ENCODE peak calls at places on chromosomes 1 and 21, in six cellular contexts. C, E, W, I, D and U are unnamed samples.
A peak's percentile ranks its signal among the peaks of the same experiment; 100 is the strongest.

GRCh38 chr1:153608742-153609584 is 4.0 kb downstream of the S100A16 start:
- DNase-seq in C (peak; percentile 93), E (peak; percentile 88), W (peak; percentile 72), I (peak; percentile 95), D (peak; percentile 71), U (peak; percentile 88)

GRCh38 chr1:30407862-30408580 is 315.4 kb downstream of the MATN1 start:
- DNase-seq in C (peak; percentile 6), E (no peak), W (no peak), I (no peak), D (no peak), U (no peak)

GRCh38 chr1:239914827-239915231 is 176.9 kb upstream of the FMN2 start:
- DNase-seq in C (no peak), E (no peak), W (no peak), I (no peak), D (no peak), U (peak; percentile 13)

GRCh38 chr1:17281775-17282181 is 26.2 kb upstream of the PADI4 start:
- DNase-seq in C (no peak), E (no peak), W (no peak), I (no peak), D (no peak), U (no peak)

GRCh38 chr1:17572264-17572985 is 32.9 kb downstream of the ARHGEF10L start:
- DNase-seq in C (no peak), E (peak; percentile 60), W (no peak), I (no peak), D (no peak), U (no peak)

GRCh38 chr21:43918385-43918947 is 53.4 kb downstream of the AGPAT3 start:
- DNase-seq in C (no peak), E (no peak), W (no peak), I (peak; percentile 14), D (no peak), U (no peak)

GRCh38 chr1:201489656-201490261 is 17.2 kb downstream of the CSRP1 start:
- DNase-seq in C (no peak), E (no peak), W (no peak), I (no peak), D (no peak), U (no peak)

GRCh38 chr1:200891774-200892157 is 2.9 kb upstream of the INAVA start:
- DNase-seq in C (no peak), E (peak; percentile 52), W (no peak), I (no peak), D (no peak), U (no peak)

GRCh38 chr1:211172657-211173056 is 38.7 kb upstream of the KCNH1 start:
- DNase-seq in C (no peak), E (no peak), W (no peak), I (no peak), D (no peak), U (no peak)
- TF ChIP-seq POLR2A in C (no peak), E (no peak), W (no peak), I (no peak), D (no peak), U (no peak)

GRCh38 chr1:181152892-181153633 is 64.6 kb downstream of the IER5 start:
- DNase-seq in C (peak; percentile 95), E (peak; percentile 74), W (peak; percentile 43), I (peak; percentile 53), D (peak; percentile 91), U (no peak)
- TF ChIP-seq POLR2A in C (no peak), E (peak; percentile 47), W (peak; percentile 55), I (no peak), D (peak; percentile 79), U (no peak)

DNA sequence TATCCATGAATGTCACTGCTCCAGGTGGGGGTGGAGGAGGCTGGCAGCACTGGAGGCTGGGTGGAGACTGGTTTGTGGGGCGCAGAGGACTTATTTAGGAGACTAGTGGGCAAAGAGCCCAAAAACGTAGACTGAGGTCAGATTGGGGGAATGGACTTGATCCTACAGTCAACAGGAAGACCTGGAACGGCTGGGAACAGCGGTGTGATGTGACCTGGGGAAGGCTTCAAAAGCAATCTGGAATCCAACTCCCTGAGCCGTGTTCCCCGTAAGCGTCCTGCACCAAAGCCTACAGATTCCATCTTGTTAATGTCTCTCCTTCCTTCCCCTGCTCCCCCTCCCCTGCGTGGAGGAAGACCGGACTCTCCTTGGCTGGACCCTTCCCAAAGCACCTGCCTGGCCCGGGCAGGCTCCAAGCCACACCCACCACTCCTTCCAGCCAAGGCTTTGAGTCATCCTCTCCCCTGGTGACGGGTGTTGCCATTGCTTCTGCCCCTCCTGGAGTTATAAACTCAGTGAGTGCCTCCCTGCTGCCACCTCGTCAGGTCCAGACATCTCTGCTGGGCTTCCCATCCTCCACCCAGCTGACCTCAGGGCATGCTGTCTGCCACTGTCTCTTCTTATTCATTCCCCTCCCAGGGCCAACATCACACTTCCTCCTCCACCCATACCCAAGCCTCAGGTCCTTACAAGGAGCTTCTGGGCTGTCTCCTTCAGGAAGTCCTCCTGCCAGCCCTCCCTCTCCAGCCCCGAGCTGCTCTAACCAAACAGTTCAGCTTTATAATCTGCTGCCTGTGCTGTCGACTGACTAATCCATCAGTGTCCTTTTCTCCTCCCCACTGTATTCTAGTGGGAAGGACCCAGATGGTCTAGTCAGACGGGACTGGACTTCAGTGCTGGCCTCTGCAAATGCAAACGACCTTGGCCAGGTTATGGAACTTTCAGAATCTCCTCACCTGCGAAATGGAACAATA is 1.6 kb upstream of the CLSTN1 start:
- DNase-seq in C (peak; percentile 26), E (peak; percentile 90), W (no peak), I (peak; percentile 64), D (peak; percentile 79), U (peak; percentile 89)
- TF ChIP-seq POLR2A in C (no peak), E (peak; percentile 67), W (no peak), I (no peak), D (peak; percentile 16), U (no peak)

GRCh38 chr1:31955917-31956736 is 18.0 kb upstream of the PTP4A2 start:
- DNase-seq in C (peak; percentile 86), E (peak; percentile 86), W (peak; percentile 65), I (peak; percentile 81), D (peak; percentile 88), U (peak; percentile 67)
- TF ChIP-seq POLR2A in C (no peak), E (no peak), W (no peak), I (peak; percentile 20), D (peak; percentile 77), U (peak; percentile 9)

GRCh38 chr1:26696645-26697440 is 1.0 kb downstream of the ARID1A start:
- DNase-seq in C (peak; percentile 49), E (peak; percentile 52), W (no peak), I (peak; percentile 43), D (peak; percentile 44), U (no peak)
- TF ChIP-seq POLR2A in C (no peak), E (peak; percentile 32), W (peak; percentile 14), I (no peak), D (peak; percentile 13), U (no peak)

GRCh38 chr1:233328661-233329498 is 1.4 kb downstream of the MAP3K21 start:
- DNase-seq in C (no peak), E (peak; percentile 32), W (no peak), I (peak; percentile 32), D (peak; percentile 19), U (no peak)
- TF ChIP-seq POLR2A in C (no peak), E (no peak), W (no peak), I (no peak), D (no peak), U (no peak)

DNA sequence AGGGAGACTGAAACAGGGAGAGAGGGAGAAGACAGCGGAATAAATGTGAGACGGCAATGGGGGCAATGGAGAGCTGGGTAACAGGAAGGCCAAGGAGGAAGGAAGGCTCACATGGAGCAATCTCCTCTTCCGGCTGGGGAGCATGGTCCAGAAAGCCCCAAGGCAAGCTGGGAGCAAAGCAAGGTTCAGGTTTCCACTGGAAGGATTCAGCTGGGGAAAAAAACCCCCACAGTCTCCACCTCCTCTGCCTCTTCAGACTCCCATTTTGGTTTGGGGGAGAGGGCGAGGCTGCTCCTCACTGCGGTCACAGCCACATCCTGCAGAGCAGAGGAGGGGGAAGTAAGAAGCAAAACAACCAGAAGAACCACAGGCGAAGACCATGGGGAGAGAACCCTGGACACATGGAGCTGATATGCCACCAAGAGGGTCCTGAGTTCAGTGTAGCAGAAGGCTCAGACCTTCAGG is 650 bp downstream of the TNFAIP8L2 start:
- DNase-seq in C (no peak), E (peak; percentile 39), W (no peak), I (no peak), D (no peak), U (no peak)
- TF ChIP-seq POLR2A in C (no peak), E (no peak), W (no peak), I (no peak), D (no peak), U (no peak)

GRCh38 chr21:29546071-29546470 is 247.3 kb downstream of the BACH1 start:
- DNase-seq in C (no peak), E (no peak), W (no peak), I (no peak), D (no peak), U (no peak)
- TF ChIP-seq POLR2A in C (no peak), E (no peak), W (no peak), I (no peak), D (no peak), U (no peak)